ENCODE peak calls at places on chromosomes 12 and 14, in six cellular contexts. Y is Calu3, Q is H9, E is RWPE1, N is IMR-90, V is fibroblast of mammary gland. H is an unnamed sample.

GRCh38 chr12:45343269-45344051 is 127.6 kb downstream of the ANO6 start:
- DNase-seq in Y (no peak), Q (no peak), E (peak), N (peak), V (peak), H (no peak)

GRCh38 chr12:13000935-13001724 is 1.1 kb upstream of the HEBP1 start:
- DNase-seq in Y (peak), Q (peak), E (peak), N (peak), V (peak), H (peak)

GRCh38 chr14:76498536-76498935 is 122.6 kb downstream of the ESRRB start:
- DNase-seq in Y (no peak), Q (no peak), E (no peak), N (no peak), V (no peak), H (no peak)

GRCh38 chr12:52480073-52480472 is 6.5 kb upstream of the KRT6C start:
- DNase-seq in Y (no peak), Q (no peak), E (no peak), N (no peak), V (no peak), H (no peak)

GRCh38 chr14:72638021-72638420 is 255.9 kb downstream of the DPF3 start:
- DNase-seq in Y (no peak), Q (no peak), E (peak), N (peak), V (peak), H (no peak)

GRCh38 chr12:71477046-71477445 is 37.4 kb downstream of the LGR5 start:
- DNase-seq in Y (no peak), Q (no peak), E (no peak), N (no peak), V (peak), H (no peak)

GRCh38 chr12:20523658-20524057 is 155.3 kb downstream of the PDE3A start:
- DNase-seq in Y (no peak), Q (no peak), E (no peak), N (peak), V (peak), H (no peak)

GRCh38 chr12:124687695-124688301 is 120.4 kb upstream of the NCOR2 start:
- DNase-seq in Y (no peak), Q (no peak), E (no peak), N (no peak), V (no peak), H (peak)

GRCh38 chr14:74593241-74593985 is 18.6 kb downstream of the LTBP2 start:
- DNase-seq in Y (no peak), Q (no peak), E (no peak), N (no peak), V (peak), H (no peak)

GRCh38 chr12:39402922-39403321 is 40.0 kb downstream of the KIF21A start:
- DNase-seq in Y (no peak), Q (no peak), E (peak), N (no peak), V (peak), H (no peak)

GRCh38 chr12:50799908-50800307 is 36.0 kb downstream of the ATF1 start:
- DNase-seq in Y (no peak), Q (no peak), E (no peak), N (no peak), V (no peak), H (no peak)

GRCh38 chr12:13428538-13429265 is 232.2 kb downstream of the EMP1 start:
- DNase-seq in Y (no peak), Q (no peak), E (no peak), N (no peak), V (peak), H (no peak)

GRCh38 chr12:25469861-25470260 is 83.2 kb downstream of the LMNTD1 start:
- DNase-seq in Y (no peak), Q (no peak), E (no peak), N (peak), V (no peak), H (no peak)

GRCh38 chr14:38592764-38593442 is 337.0 kb upstream of the CLEC14A start:
- DNase-seq in Y (no peak), Q (no peak), E (no peak), N (no peak), V (peak), H (no peak)

GRCh38 chr14:76929927-76930326 is 98.6 kb downstream of the IRF2BPL start:
- DNase-seq in Y (no peak), Q (no peak), E (no peak), N (no peak), V (no peak), H (peak)

GRCh38 chr12:68803948-68804653 is 3.9 kb upstream of the MDM2 start:
- DNase-seq in Y (no peak), Q (no peak), E (no peak), N (no peak), V (no peak), H (no peak)

GRCh38 chr14:72523397-72524157 is 370.3 kb downstream of the DPF3 start:
- DNase-seq in Y (no peak), Q (no peak), E (no peak), N (peak), V (peak), H (no peak)

GRCh38 chr14:53840444-53840843 is 116.2 kb downstream of the BMP4 start:
- DNase-seq in Y (peak), Q (no peak), E (peak), N (no peak), V (no peak), H (no peak)

GRCh38 chr12:2681426-2682205 is 113.2 kb upstream of the FKBP4 start:
- DNase-seq in Y (no peak), Q (peak), E (no peak), N (no peak), V (no peak), H (no peak)

GRCh38 chr12:8445731-8446130 is 10.0 kb upstream of the CLEC6A start:
- DNase-seq in Y (no peak), Q (no peak), E (no peak), N (no peak), V (no peak), H (no peak)

GRCh38 chr12:3088251-3088650 is 11.1 kb downstream of the TSPAN9 start:
- DNase-seq in Y (no peak), Q (peak), E (no peak), N (no peak), V (no peak), H (no peak)

GRCh38 chr12:104526320-104526719 is 69.6 kb downstream of the CHST11 start:
- DNase-seq in Y (no peak), Q (peak), E (no peak), N (no peak), V (no peak), H (no peak)

GRCh38 chr14:96512602-96513397 is 10.6 kb downstream of the PAPOLA start:
- DNase-seq in Y (no peak), Q (no peak), E (no peak), N (no peak), V (no peak), H (no peak)

GRCh38 chr12:89791286-89791685 is 82.6 kb upstream of the ATP2B1 start:
- DNase-seq in Y (no peak), Q (no peak), E (no peak), N (no peak), V (no peak), H (no peak)

GRCh38 chr14:34496679-34497513 is 34.9 kb upstream of the SPTSSA start:
- DNase-seq in Y (peak), Q (peak), E (peak), N (peak), V (peak), H (no peak)

GRCh38 chr14:65745396-65746190 is 333.1 kb downstream of the FUT8 start:
- DNase-seq in Y (no peak), Q (no peak), E (no peak), N (no peak), V (no peak), H (no peak)

GRCh38 chr12:59382678-59383425 is 213.0 kb upstream of the SLC16A7 start:
- DNase-seq in Y (no peak), Q (no peak), E (no peak), N (no peak), V (peak), H (no peak)

GRCh38 chr12:130286041-130286440 is 51.6 kb upstream of the PIWIL1 start:
- DNase-seq in Y (no peak), Q (peak), E (no peak), N (no peak), V (no peak), H (no peak)

GRCh38 chr12:123384994-123385376 is 1.1 kb downstream of the KMT5A start:
- DNase-seq in Y (no peak), Q (no peak), E (peak), N (peak), V (peak), H (no peak)

GRCh38 chr12:49198431-49199155 is 9.7 kb upstream of the TUBA1A start:
- DNase-seq in Y (no peak), Q (peak), E (peak), N (peak), V (peak), H (peak)

GRCh38 chr12:111437816-111438454 is 32.2 kb downstream of the SH2B3 start:
- DNase-seq in Y (peak), Q (no peak), E (peak), N (peak), V (peak), H (no peak)

GRCh38 chr14:104804481-104805325 is 3.8 kb downstream of the ZBTB42 start:
- DNase-seq in Y (no peak), Q (no peak), E (no peak), N (no peak), V (no peak), H (no peak)

GRCh38 chr12:116376354-116377193 is 99.1 kb upstream of the MED13L start:
- DNase-seq in Y (no peak), Q (no peak), E (peak), N (peak), V (peak), H (peak)

GRCh38 chr12:62403031-62403430 is 63.6 kb upstream of the MON2 start:
- DNase-seq in Y (no peak), Q (no peak), E (no peak), N (no peak), V (no peak), H (no peak)

GRCh38 chr14:92440345-92441003 is 73.1 kb upstream of the RIN3 start:
- DNase-seq in Y (no peak), Q (no peak), E (no peak), N (no peak), V (no peak), H (no peak)

H was measured in NCI-H2227 treated with DMSO at 0.1 percent for 48 hours.